ENCODE peak calls at places on chromosomes 12 and 14, in seven cellular contexts. S is CD8-positive, alpha-beta T cell; P is fibroblast of pulmonary artery; R is HFF-Myc; T is psoas muscle; N is IMR-90; O is choroid plexus epithelial cell. E is an unnamed sample.

GRCh38 chr14:74292061-74292460 is 10.7 kb downstream of the ABCD4 start:
- DNase-seq in S (no peak), P (no peak), R (no peak), T (no peak), N (no peak), O (no peak), E (no peak)

GRCh38 chr14:96960598-96961116 is 163.5 kb downstream of the VRK1 start:
- DNase-seq in S (no peak), P (no peak), R (no peak), T (no peak), N (no peak), O (no peak), E (no peak)

GRCh38 chr12:121939190-121939589 is 20.8 kb downstream of the CFAP251 start:
- DNase-seq in S (no peak), P (no peak), R (no peak), T (no peak), N (no peak), O (no peak), E (no peak)

GRCh38 chr12:26097046-26097878 is 27.6 kb downstream of the BHLHE41 start:
- DNase-seq in S (peak), P (peak), R (no peak), T (peak), N (peak), O (peak), E (peak)

GRCh38 chr14:97887690-97888089 is 1090.5 kb downstream of the VRK1 start:
- DNase-seq in S (no peak), P (no peak), R (no peak), T (no peak), N (no peak), O (no peak), E (no peak)

GRCh38 chr12:12582895-12583303 is 20.2 kb upstream of the DUSP16 start:
- DNase-seq in S (no peak), P (peak), R (no peak), T (no peak), N (peak), O (peak), E (peak)

GRCh38 chr12:4472045-4472444 is 26.4 kb upstream of the FGF6 start:
- DNase-seq in S (no peak), P (no peak), R (no peak), T (no peak), N (no peak), O (no peak), E (no peak)

GRCh38 chr14:71485833-71486232 is 446.4 kb upstream of the RGS6 start:
- DNase-seq in S (no peak), P (no peak), R (no peak), T (no peak), N (no peak), O (peak), E (no peak)

GRCh38 chr14:66600416-66600815 is 92.5 kb downstream of the GPHN start:
- DNase-seq in S (no peak), P (peak), R (no peak), T (no peak), N (peak), O (peak), E (no peak)

GRCh38 chr14:24535737-24536136 is 27.7 kb upstream of the CMA1 start:
- DNase-seq in S (no peak), P (no peak), R (no peak), T (no peak), N (no peak), O (no peak), E (no peak)

GRCh38 chr12:72267974-72268373 is 4.2 kb upstream of the TRHDE start:
- DNase-seq in S (no peak), P (no peak), R (no peak), T (no peak), N (peak), O (peak), E (no peak)
- TF ChIP-seq CTCF in S (no peak), P (peak), R (peak), T (no peak), N (peak), O (peak), E (peak)

GRCh38 chr12:57434517-57435223 is at the start of gene INHBC:
- DNase-seq in S (no peak), P (no peak), R (no peak), T (no peak), N (no peak), O (peak), E (no peak)

GRCh38 chr12:57430117-57430930 is 519 bp downstream of the R3HDM2 start:
- DNase-seq in S (peak), P (peak), R (no peak), T (peak), N (peak), O (peak), E (no peak)

GRCh38 chr12:57435288-57435687 is 704 bp downstream of the INHBC start:
- DNase-seq in S (no peak), P (no peak), R (no peak), T (no peak), N (no peak), O (no peak), E (no peak)

GRCh38 chr12:57430931-57431566 is at the start of gene R3HDM2:
- DNase-seq in S (peak), P (peak), R (peak), T (peak), N (peak), O (peak), E (peak)

DNA sequence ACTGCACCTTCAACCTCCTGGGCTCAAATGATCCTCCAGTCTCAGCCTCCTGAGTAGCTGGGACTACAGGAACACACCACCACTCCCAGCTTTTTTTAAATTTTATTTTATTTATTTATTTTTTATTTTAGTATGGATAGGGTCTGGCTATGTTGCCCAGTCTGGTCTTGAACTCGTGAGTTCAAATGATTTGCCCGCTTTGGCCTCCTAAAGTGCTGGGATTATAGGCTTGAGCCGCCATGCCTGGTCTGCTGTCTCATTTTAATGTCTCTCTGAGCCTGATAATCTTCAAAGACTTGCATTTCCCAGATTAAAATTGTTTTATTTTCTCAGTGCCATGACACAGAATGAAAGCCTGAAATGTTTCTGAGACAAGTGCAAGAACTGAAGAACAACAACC is 1.2 kb upstream of the INHBC start:
- DNase-seq in S (no peak), P (no peak), R (no peak), T (no peak), N (no peak), O (no peak), E (no peak)
- TF ChIP-seq CTCF in S (no peak), P (no peak), R (no peak), T (no peak), N (no peak), O (no peak), E (no peak)

GRCh38 chr14:81281317-81281716 is 60.6 kb upstream of the GTF2A1 start:
- DNase-seq in S (no peak), P (no peak), R (no peak), T (no peak), N (no peak), O (no peak), E (no peak)

GRCh38 chr14:81289516-81289915 is 68.8 kb upstream of the GTF2A1 start:
- DNase-seq in S (no peak), P (no peak), R (no peak), T (no peak), N (no peak), O (no peak), E (no peak)

GRCh38 chr14:81286574-81287370 is 66.0 kb upstream of the GTF2A1 start:
- DNase-seq in S (no peak), P (no peak), R (no peak), T (no peak), N (no peak), O (no peak), E (no peak)

DNA sequence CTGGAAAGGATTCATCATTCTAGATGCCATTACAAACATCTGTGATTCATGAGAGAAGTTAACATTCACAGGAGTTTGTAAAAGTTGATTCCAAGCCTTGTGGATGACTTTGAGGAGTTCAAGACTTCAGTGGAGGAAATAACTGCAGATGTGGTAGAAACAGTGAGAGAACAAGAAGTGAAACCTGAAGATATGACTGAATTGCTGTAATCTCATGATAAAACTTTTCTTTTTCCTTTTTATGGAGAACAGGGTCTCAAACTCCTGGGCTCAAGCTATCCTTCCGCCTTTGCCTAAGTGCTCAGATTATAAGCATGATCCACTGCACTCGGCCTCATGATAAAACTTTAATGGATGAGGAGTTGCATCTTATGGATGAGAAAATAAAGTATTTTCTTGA is 64.5 kb upstream of the GTF2A1 start:
- DNase-seq in S (no peak), P (no peak), R (no peak), T (no peak), N (no peak), O (no peak), E (no peak)
- TF ChIP-seq CTCF in S (no peak), P (no peak), R (no peak), T (no peak), N (no peak), O (no peak), E (no peak)

GRCh38 chr12:57248934-57249742 is 1.8 kb downstream of the STAC3 start:
- DNase-seq in S (no peak), P (no peak), R (no peak), T (no peak), N (no peak), O (no peak), E (no peak)
- TF ChIP-seq CTCF in S (no peak), P (no peak), R (no peak), T (no peak), N (no peak), O (no peak), E (no peak)

DNA sequence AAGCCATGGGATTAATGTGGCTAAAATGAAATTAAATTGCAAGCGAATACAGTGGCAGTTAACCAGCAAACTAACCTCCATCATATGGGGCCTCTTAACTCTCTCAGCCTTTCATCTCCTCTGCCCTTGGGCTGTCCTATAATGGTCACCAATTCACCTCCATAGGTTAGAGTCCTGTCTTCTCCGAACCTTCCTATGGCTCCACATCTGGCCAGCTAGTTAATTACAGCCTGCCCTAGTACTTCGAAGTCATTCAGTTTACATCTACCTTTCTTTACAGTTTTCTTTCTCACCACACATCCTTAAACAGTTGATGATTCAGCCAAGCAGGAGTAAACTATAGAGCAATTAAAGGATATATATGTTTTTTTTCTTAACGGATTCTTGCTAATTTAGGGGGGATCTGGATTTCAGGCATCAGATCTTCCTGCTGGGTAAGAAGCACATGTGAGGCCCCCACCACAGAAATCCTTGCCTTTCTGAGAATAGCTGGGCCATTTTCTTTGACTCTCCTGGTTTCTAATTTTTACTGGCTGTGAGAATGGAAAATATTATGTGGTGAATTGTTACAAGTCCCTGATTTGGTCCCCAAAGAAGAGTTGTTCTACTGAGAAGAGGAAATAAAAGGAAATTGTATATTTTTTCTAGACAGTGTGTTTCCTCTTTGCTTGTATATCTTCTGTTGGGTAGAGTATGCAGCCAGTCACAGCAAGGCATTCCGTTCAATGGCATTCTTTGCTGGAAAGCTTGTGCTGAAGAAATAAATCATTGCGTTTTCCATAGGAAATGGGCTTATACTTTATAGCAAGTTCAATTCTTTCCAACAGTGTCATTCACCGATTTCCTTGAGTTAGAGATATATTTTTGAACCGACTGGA is 16.7 kb downstream of the HMGA2 start:
- DNase-seq in S (no peak), P (no peak), R (no peak), T (no peak), N (no peak), O (no peak), E (no peak)
- TF ChIP-seq CTCF in S (no peak), P (no peak), R (no peak), T (no peak), N (no peak), O (peak), E (no peak)

DNA sequence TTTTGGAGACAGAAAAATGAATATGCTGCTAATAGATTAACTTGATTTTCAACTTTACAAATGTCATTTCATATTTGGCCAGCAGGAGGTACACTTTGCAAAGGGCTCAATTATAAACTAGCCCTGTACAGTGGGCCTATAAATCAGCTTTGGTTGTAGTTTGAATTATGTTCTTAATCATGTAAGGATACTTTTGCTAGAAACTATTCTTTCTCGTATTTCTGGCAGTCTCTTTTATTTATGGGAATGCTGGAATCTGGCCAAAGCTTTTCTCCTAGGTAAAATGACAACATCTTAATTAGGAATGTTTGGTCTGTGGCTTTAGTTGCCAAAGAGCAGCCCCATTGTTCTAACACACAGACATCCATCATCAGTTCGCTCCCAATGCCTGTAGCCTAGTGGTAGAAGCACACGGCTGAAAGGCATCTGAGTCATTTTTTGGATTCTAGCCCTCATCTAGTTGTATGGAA is 1322.3 kb upstream of the SEL1L start:
- DNase-seq in S (no peak), P (peak), R (no peak), T (no peak), N (peak), O (peak), E (no peak)
- TF ChIP-seq CTCF in S (no peak), P (peak), R (no peak), T (no peak), N (peak), O (peak), E (peak)